ENCODE peak calls at places on chromosomes 5 and 9, in five cellular contexts. Q is lung, V is kidney epithelial cell, I is heart left ventricle, Y is GM13976. U is an unnamed sample.

GRCh38 chr5:67289763-67290521 is 93.3 kb upstream of the CD180 start:
- DNase-seq in Y (no peak), Q (no peak), V (no peak), I (no peak), U (no peak)

GRCh38 chr9:111897831-111898144 is 1.2 kb downstream of the UGCG start:
- DNase-seq in I (no peak), Y (peak), V (no peak), Q (no peak), U (no peak)

GRCh38 chr5:55324815-55325418 is 17.1 kb downstream of the MTREX start:
- DNase-seq in I (no peak), Q (no peak), V (peak), Y (peak), U (no peak)

GRCh38 chr5:111932628-111933027 is 175.6 kb upstream of the NREP start:
- DNase-seq in V (no peak), I (peak), Q (no peak), Y (no peak), U (no peak)

GRCh38 chr5:17238521-17239041 is 21.1 kb downstream of the BASP1 start:
- DNase-seq in Y (no peak), I (no peak), V (no peak), Q (no peak), U (no peak)

GRCh38 chr5:175814676-175815075 is 56.7 kb upstream of the CPLX2 start:
- DNase-seq in Y (no peak), V (no peak), Q (no peak), I (no peak), U (no peak)

GRCh38 chr5:44603496-44604272 is 205.1 kb upstream of the MRPS30 start:
- DNase-seq in I (no peak), Q (no peak), V (no peak), Y (no peak), U (no peak)

GRCh38 chr5:177354256-177354655 is 2.8 kb upstream of the LMAN2 start:
- DNase-seq in Y (no peak), I (no peak), Q (no peak), V (no peak), U (no peak)

GRCh38 chr9:68416891-68417570 is 60.6 kb downstream of the PGM5 start:
- DNase-seq in Y (peak), I (no peak), V (no peak), Q (no peak), U (no peak)

GRCh38 chr9:132075853-132076252 is 3.8 kb downstream of the MED27 start:
- DNase-seq in Y (no peak), Q (no peak), V (no peak), I (no peak), U (no peak)

GRCh38 chr5:119287547-119288073 is 68.2 kb upstream of the TNFAIP8 start:
- DNase-seq in Y (no peak), I (no peak), Q (no peak), V (no peak), U (no peak)

GRCh38 chr5:179371681-179372675 is 26.7 kb upstream of the ADAMTS2 start:
- DNase-seq in Q (no peak), V (no peak), I (no peak), Y (no peak), U (peak)

GRCh38 chr5:9861664-9862256 is 231.6 kb upstream of the TAS2R1 start:
- DNase-seq in Q (no peak), Y (no peak), V (no peak), I (no peak), U (no peak)

GRCh38 chr5:43338856-43339255 is 25.6 kb upstream of the HMGCS1 start:
- DNase-seq in V (no peak), Y (no peak), I (no peak), Q (no peak), U (no peak)

GRCh38 chr5:39986614-39987013 is 561.8 kb upstream of the DAB2 start:
- DNase-seq in V (no peak), I (no peak), Q (no peak), Y (no peak), U (no peak)

GRCh38 chr5:84688566-84688965 is 303.9 kb upstream of the EDIL3 start:
- DNase-seq in V (no peak), Q (no peak), Y (no peak), I (no peak), U (no peak)

GRCh38 chr9:96638606-96639364 is 16.3 kb downstream of the PRXL2C start:
- DNase-seq in Q (no peak), I (no peak), Y (no peak), V (no peak), U (no peak)

GRCh38 chr9:120482424-120483186 is 97.4 kb downstream of the CDK5RAP2 start:
- DNase-seq in I (peak), Y (no peak), V (no peak), Q (no peak), U (no peak)

GRCh38 chr5:150297236-150297890 is 5.3 kb downstream of the ARSI start:
- DNase-seq in I (no peak), Q (no peak), V (no peak), Y (no peak), U (no peak)

GRCh38 chr5:83563631-83564030 is 92.1 kb downstream of the VCAN start:
- DNase-seq in V (no peak), Q (no peak), I (no peak), Y (no peak), U (no peak)

GRCh38 chr9:107750741-107751521 is 261.4 kb upstream of the KLF4 start:
- DNase-seq in I (peak), V (peak), Q (peak), Y (no peak), U (peak)

GRCh38 chr5:179334017-179334765 is 11.1 kb downstream of the ADAMTS2 start:
- DNase-seq in V (no peak), Y (no peak), I (no peak), Q (no peak), U (no peak)

GRCh38 chr5:132469380-132470372 is 20.9 kb downstream of the IRF1 start:
- DNase-seq in Y (no peak), Q (no peak), I (peak), V (no peak), U (no peak)
- TF ChIP-seq CTCF in Y (no peak), Q (no peak), I (no peak), V (no peak), U (no peak)

DNA sequence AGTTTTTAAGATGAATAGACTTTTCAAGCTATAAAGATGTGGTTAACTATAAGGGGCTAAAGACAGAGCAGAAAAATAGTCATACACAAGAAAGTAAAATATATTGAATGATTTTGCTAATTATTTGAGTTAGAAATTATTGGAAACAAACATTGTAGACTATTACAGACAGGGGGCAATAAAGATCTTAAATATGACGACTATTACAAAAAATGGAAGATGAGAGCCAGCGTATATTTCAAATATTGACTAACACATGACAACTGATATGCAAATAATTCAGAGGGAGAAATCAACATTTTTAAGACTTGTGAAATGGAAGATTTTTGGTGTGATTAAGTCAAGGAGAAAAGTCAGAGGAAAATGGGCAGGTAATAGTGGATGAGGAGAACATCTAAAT is 520.2 kb upstream of the NUDT12 start:
- DNase-seq in Y (no peak), V (no peak), Q (no peak), I (no peak), U (no peak)
- TF ChIP-seq CTCF in Y (no peak), V (no peak), Q (no peak), I (no peak), U (no peak)

DNA sequence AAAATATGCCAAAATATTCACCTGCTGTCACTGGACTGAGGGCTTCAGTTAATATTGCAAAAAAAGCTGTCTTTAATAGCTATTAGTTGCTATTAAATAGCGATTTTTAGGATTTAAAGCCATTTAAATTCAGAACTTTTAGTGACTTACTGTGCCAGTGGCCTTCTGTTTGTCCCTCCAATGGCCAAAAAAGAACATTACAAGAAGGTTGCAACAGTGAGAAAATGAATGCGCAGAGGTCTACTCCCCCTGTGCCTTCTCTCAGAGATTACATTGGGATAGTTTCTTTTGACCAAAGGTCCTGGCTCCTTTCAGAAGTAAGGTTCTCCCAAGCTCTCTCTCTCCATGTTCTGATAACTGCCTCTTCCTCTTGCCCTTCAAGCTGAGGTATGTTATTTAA is 930.3 kb upstream of the ARRDC3 start:
- DNase-seq in I (no peak), V (no peak), Y (no peak), Q (no peak), U (no peak)
- TF ChIP-seq CTCF in I (no peak), V (no peak), Y (no peak), Q (no peak), U (no peak)

DNA sequence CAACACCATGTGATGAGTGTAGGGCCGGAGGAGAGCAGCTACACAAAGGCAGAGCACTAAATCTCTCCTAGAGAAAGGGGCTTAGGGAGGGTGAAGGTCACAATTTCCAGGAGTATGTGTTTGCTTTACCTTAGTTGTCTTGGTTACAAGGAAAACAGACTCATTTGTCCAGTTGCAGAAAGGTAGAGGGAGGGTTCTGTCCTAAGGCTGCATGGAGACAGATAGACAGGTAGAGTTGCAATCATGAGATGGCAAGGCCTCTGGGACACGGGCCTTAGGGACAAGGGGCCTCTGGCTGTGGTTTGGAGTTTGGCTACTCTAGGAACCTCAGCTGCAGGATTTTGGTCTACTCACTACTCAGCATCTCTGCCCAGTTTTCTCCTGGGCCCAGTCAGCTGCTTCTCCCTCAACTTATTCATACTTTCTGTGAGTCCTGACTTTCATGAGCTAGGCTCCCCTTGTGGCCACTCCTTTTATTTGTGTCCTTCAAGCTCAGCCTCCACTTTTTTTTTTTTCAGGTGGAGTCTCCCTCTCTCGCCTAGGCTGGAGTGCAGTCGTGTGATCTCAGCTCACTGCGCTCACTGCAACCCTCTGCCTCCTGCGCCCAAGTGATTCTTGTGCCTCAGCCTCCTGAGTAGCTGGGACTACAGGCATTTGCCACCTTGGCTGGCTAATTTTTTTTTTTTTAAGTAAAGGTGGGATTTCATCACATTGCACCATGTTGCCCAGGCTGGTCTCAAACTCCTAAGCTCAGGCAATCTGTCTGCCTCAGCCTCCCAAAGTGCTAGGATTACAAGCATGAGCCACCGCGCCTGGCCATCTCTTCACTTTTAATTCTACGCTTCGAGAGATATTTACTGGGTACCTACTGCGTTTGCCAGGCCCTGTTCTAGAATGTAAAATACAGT is 76.6 kb downstream of the PTPDC1 start:
- DNase-seq in Y (no peak), I (no peak), V (no peak), Q (no peak), U (no peak)
- TF ChIP-seq CTCF in Y (no peak), I (no peak), V (no peak), Q (no peak), U (peak)

GRCh38 chr5:108749130-108749861 is 1.6 kb downstream of the FER start:
- DNase-seq in Y (peak), Q (no peak), V (no peak), I (no peak), U (no peak)
- TF ChIP-seq CTCF in Y (no peak), Q (no peak), V (no peak), I (no peak), U (no peak)

GRCh38 chr9:22447607-22448305 is 1.1 kb downstream of the DMRTA1 start:
- DNase-seq in Q (no peak), I (no peak), V (no peak), Y (no peak), U (no peak)
- TF ChIP-seq CTCF in Q (no peak), I (no peak), V (no peak), Y (no peak), U (no peak)

DNA sequence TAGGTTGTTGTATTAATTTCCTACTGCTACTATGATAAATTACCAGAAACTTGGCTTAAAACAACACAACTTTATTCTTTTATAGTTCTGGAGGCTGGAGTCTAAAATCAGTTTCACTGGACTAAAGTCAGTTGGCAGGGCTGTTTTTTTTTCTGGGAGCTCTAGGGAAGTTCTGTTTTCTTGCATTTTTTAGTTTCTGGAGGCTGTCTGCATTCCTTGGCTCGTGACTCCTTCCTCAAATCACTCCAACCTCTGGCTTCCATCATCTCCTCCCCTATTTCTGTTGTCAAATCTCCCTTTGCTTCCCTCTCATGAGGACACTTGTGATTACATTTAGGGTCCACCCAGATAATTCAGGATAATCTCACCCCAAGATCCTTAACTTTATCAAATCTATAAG is 51.3 kb upstream of the SUB1 start:
- DNase-seq in Y (no peak), I (no peak), V (no peak), Q (no peak), U (no peak)
- TF ChIP-seq CTCF in Y (no peak), I (no peak), V (no peak), Q (no peak), U (no peak)